ENCODE peak calls at places on chromosomes 1 and 21, in four cellular contexts. One of them, this sample, is unnamed.

GRCh38 chr1:230104395-230105244 is 37.6 kb downstream of the GALNT2 start:
- DNase-seq in Panc1: peak
- DNase-seq in GM12865: peak
- DNase-seq in cardiac fibroblast: peak
- DNase-seq in this sample: peak

GRCh38 chr1:220527279-220528048 is 472 bp upstream of the MARK1 start:
- DNase-seq in Panc1: no peak
- DNase-seq in GM12865: peak
- DNase-seq in cardiac fibroblast: peak
- DNase-seq in this sample: peak

GRCh38 chr21:44773291-44773932 is 28.2 kb downstream of the UBE2G2 start:
- DNase-seq in Panc1: no peak
- DNase-seq in GM12865: no peak
- DNase-seq in cardiac fibroblast: no peak
- DNase-seq in this sample: no peak

GRCh38 chr1:192167941-192168685 is 9.9 kb downstream of the RGS18 start:
- DNase-seq in Panc1: no peak
- DNase-seq in GM12865: no peak
- DNase-seq in cardiac fibroblast: peak
- DNase-seq in this sample: no peak

GRCh38 chr1:193264313-193265065 is 78.1 kb upstream of the B3GALT2 start:
- DNase-seq in Panc1: no peak
- DNase-seq in GM12865: no peak
- DNase-seq in cardiac fibroblast: peak
- DNase-seq in this sample: no peak

GRCh38 chr21:34843562-34843961 is 174.8 kb downstream of the CLIC6 start:
- DNase-seq in Panc1: no peak
- DNase-seq in GM12865: no peak
- DNase-seq in cardiac fibroblast: no peak
- DNase-seq in this sample: no peak

GRCh38 chr1:74953622-74954021 is 180.6 kb upstream of the LHX8 start:
- DNase-seq in Panc1: no peak
- DNase-seq in GM12865: no peak
- DNase-seq in cardiac fibroblast: no peak
- DNase-seq in this sample: no peak

GRCh38 chr1:206842851-206843250 is 22.6 kb upstream of the IL20 start:
- DNase-seq in Panc1: no peak
- DNase-seq in GM12865: no peak
- DNase-seq in cardiac fibroblast: peak
- DNase-seq in this sample: no peak

GRCh38 chr1:95650631-95651030 is 416.6 kb downstream of the RWDD3 start:
- DNase-seq in Panc1: no peak
- DNase-seq in GM12865: no peak
- DNase-seq in cardiac fibroblast: peak
- DNase-seq in this sample: no peak

GRCh38 chr21:41009398-41010177 is 158.4 kb upstream of the BACE2 start:
- DNase-seq in Panc1: no peak
- DNase-seq in GM12865: no peak
- DNase-seq in cardiac fibroblast: no peak
- DNase-seq in this sample: no peak

DNA sequence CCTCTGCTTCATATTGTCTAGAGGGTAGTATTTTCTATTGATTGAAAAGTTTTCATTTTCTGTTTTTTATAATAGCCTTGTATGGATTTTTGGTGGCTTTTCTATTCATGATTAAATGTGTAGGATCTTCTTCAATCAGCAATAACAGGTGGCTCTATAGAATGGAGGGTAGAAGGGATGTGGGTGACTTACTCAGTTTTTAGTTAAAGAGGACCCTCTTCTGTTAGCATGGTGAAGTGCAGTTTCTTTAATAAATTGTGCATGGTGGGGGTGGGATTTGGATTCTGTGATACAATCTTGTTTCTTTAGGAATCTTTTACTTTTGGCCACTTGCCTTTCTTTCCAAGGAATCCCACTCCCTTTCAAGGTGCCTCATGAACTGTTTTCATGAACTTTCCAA is 64.7 kb downstream of the SLC35A3 start:
- DNase-seq in Panc1: no peak
- DNase-seq in GM12865: peak
- DNase-seq in cardiac fibroblast: peak
- DNase-seq in this sample: peak
- TF ChIP-seq CTCF in Panc1: peak
- TF ChIP-seq CTCF in GM12865: peak
- TF ChIP-seq CTCF in cardiac fibroblast: peak
- TF ChIP-seq CTCF in this sample: peak

GRCh38 chr21:28805885-28806284 is 186.8 kb downstream of the LTN1 start:
- DNase-seq in Panc1: no peak
- DNase-seq in GM12865: no peak
- DNase-seq in cardiac fibroblast: peak
- DNase-seq in this sample: no peak

GRCh38 chr21:28810826-28811524 is 181.7 kb downstream of the LTN1 start:
- DNase-seq in Panc1: no peak
- DNase-seq in GM12865: no peak
- DNase-seq in cardiac fibroblast: no peak
- DNase-seq in this sample: no peak

DNA sequence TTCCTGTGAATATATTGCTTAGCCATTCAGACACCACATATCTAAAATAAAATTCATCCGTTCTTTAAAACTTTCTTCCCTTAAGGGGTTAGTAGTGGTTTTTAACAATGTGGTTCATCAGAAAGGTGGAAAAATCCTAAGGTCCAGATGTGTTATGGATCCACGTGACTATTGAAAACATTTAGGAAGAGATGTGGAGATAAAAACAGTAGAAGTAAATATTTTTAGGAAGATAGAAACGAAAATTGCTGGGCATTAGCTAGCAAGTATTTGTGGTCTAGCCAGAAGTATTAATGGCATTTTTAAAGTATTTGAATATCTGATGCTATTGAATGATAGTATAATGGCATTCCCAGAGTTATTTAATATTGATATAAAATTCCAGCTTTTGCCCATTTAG is 180.8 kb downstream of the LTN1 start:
- DNase-seq in Panc1: no peak
- DNase-seq in GM12865: no peak
- DNase-seq in cardiac fibroblast: no peak
- DNase-seq in this sample: no peak
- TF ChIP-seq CTCF in Panc1: no peak
- TF ChIP-seq CTCF in GM12865: no peak
- TF ChIP-seq CTCF in cardiac fibroblast: no peak
- TF ChIP-seq CTCF in this sample: no peak

DNA sequence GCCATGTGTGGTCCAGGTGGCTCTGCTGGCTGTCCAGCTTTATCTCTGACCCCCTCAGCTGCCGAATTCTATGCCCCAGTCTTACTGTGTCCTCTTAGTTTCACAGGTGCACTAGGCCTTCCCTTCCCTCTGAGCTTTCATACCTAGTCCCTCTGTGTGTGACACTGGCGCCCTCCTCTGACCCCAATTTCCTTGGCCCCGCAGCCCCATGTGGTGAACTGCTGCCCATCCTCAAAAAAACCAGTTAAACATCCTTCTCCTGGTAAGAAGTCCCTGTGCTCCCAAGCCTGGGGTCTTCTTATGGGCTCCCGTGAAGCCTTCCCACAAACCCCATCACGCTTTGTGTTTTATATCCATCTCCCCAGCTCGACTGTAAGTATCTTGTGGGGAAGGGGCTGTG is 93.9 kb upstream of the TSPAN2 start:
- DNase-seq in Panc1: no peak
- DNase-seq in GM12865: no peak
- DNase-seq in cardiac fibroblast: no peak
- DNase-seq in this sample: no peak
- TF ChIP-seq CTCF in Panc1: peak
- TF ChIP-seq CTCF in GM12865: no peak
- TF ChIP-seq CTCF in cardiac fibroblast: no peak
- TF ChIP-seq CTCF in this sample: no peak

GRCh38 chr1:234963904-234964702 is 164.5 kb downstream of the TOMM20 start:
- DNase-seq in Panc1: no peak
- DNase-seq in GM12865: no peak
- DNase-seq in cardiac fibroblast: no peak
- DNase-seq in this sample: no peak
- TF ChIP-seq CTCF in Panc1: no peak
- TF ChIP-seq CTCF in GM12865: no peak
- TF ChIP-seq CTCF in cardiac fibroblast: no peak
- TF ChIP-seq CTCF in this sample: no peak

DNA sequence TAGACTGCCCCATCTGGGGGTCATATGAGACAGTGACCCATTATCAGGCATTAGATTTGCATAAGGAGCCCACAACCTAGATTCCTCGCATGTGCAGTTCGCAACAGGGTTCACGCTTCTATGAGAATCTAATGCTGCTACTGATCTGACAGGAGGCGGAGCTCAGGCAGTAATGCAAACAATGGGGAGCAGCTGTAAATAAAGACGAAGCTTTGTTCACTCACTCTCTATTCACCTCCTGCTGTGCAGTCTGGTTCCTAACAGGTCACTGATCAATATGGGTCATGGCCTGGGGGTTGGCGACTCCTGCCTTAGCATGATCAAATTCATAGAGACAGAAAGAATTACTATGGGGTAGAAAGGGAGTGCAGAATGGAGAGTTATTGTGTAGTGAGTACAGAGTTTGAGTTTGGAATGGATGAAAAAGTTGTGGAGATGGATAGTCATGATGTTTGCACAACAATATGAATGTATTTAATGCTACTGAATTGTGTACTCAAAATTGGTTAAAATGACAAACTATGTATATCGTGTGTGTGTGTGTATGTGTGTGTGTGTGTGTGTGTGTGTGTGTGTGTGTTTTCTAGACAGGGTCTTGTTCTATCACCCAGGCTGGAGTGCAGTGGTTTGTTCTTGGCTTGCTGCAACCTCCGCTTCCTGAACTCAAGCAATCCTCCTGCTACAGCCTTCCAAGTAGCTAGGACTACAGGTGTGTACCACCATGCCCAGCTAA is 42.2 kb downstream of the BTF3L4 start:
- DNase-seq in Panc1: no peak
- DNase-seq in GM12865: peak
- DNase-seq in cardiac fibroblast: no peak
- DNase-seq in this sample: no peak
- TF ChIP-seq CTCF in Panc1: no peak
- TF ChIP-seq CTCF in GM12865: no peak
- TF ChIP-seq CTCF in cardiac fibroblast: no peak
- TF ChIP-seq CTCF in this sample: no peak

GRCh38 chr1:40630488-40631223 is 34.8 kb downstream of the RIMS3 start:
- DNase-seq in Panc1: no peak
- DNase-seq in GM12865: peak
- DNase-seq in cardiac fibroblast: peak
- DNase-seq in this sample: peak
- TF ChIP-seq CTCF in Panc1: peak
- TF ChIP-seq CTCF in GM12865: peak
- TF ChIP-seq CTCF in cardiac fibroblast: peak
- TF ChIP-seq CTCF in this sample: peak

DNA sequence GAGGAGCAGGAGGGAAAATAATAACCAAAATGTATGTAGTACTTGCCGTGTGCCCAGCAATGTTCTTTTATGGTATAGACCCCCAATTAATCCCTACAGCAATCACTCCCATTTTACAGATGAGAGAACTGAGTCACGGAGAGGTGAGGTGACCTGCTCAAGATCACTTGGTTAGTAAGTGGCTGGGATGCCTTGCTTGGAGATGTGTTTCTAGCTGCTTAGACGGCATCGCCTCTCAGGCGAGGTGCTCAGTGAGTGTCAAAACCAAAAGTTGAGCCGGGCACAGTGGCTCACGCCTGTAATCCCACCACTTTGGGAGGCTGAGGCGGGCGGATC is 210.1 kb upstream of the TMEM51 start:
- DNase-seq in Panc1: no peak
- DNase-seq in GM12865: no peak
- DNase-seq in cardiac fibroblast: no peak
- DNase-seq in this sample: no peak
- TF ChIP-seq CTCF in Panc1: no peak
- TF ChIP-seq CTCF in GM12865: no peak
- TF ChIP-seq CTCF in cardiac fibroblast: no peak
- TF ChIP-seq CTCF in this sample: no peak

This sample was measured in GM10248.